ENCODE peak calls at places on chromosomes 4 and X, in ten cellular contexts. X, D, Z, C, W, N, Q, R, M and G are unnamed samples.

GRCh38 chr4:47490550-47490949 is 5.5 kb downstream of the ATP10D start:
- DNase-seq in X (peak; percentile 48), D (peak; percentile 38), Z (peak; percentile 32), C (no peak), W (no peak), N (peak; percentile 38), Q (peak; percentile 59), R (no peak), M (no peak), G (peak; percentile 59)

GRCh38 chrX:68292471-68292870 is 140.8 kb downstream of the OPHN1 start:
- DNase-seq in X (no peak), D (no peak), Z (no peak), C (no peak), W (no peak), N (no peak), Q (peak; percentile 22), R (no peak), M (no peak), G (no peak)

GRCh38 chrX:15686818-15687685 is 22.4 kb upstream of the CLTRN start:
- DNase-seq in X (peak; percentile 77), D (peak; percentile 60), Z (no peak), C (peak; percentile 29), W (peak; percentile 60), N (peak; percentile 54), Q (peak; percentile 68), R (peak; percentile 14), M (peak; percentile 60), G (peak; percentile 63)

GRCh38 chr4:4362991-4363697 is 23.8 kb upstream of the NSG1 start:
- DNase-seq in X (no peak), D (no peak), Z (no peak), C (no peak), W (no peak), N (no peak), Q (no peak), R (no peak), M (no peak), G (no peak)

GRCh38 chr4:140046037-140046436 is 107.9 kb downstream of the MAML3 start:
- DNase-seq in X (no peak), D (no peak), Z (no peak), C (no peak), W (no peak), N (no peak), Q (no peak), R (no peak), M (no peak), G (no peak)

GRCh38 chr4:3303840-3304715 is 11.3 kb downstream of the RGS12 start:
- DNase-seq in X (no peak), D (peak; percentile 6), Z (no peak), C (no peak), W (no peak), N (no peak), Q (no peak), R (no peak), M (no peak), G (no peak)

GRCh38 chr4:25913056-25913850 is 767 bp upstream of the SMIM20 start:
- DNase-seq in X (no peak), D (peak; percentile 22), Z (no peak), C (no peak), W (peak; percentile 67), N (no peak), Q (peak; percentile 41), R (no peak), M (peak; percentile 41), G (peak; percentile 35)

GRCh38 chr4:54332577-54332976 is 103.5 kb downstream of the PDGFRA start:
- DNase-seq in X (no peak), D (no peak), Z (no peak), C (no peak), W (no peak), N (no peak), Q (no peak), R (no peak), M (no peak), G (no peak)

GRCh38 chr4:20809796-20810195 is 109.5 kb downstream of the PACRGL start:
- DNase-seq in X (no peak), D (no peak), Z (no peak), C (no peak), W (no peak), N (no peak), Q (no peak), R (no peak), M (no peak), G (no peak)

GRCh38 chrX:13376857-13377441 is 57.1 kb upstream of the ATXN3L start:
- DNase-seq in X (peak; percentile 88), D (no peak), Z (no peak), C (no peak), W (no peak), N (no peak), Q (peak; percentile 98), R (peak; percentile 98), M (no peak), G (peak; percentile 2)

GRCh38 chr4:181301735-181302380 is 941.3 kb upstream of the TENM3 start:
- DNase-seq in X (peak; percentile 50), D (no peak), Z (peak; percentile 10), C (peak; percentile 37), W (peak; percentile 57), N (peak; percentile 36), Q (peak; percentile 26), R (peak; percentile 3), M (no peak), G (peak; percentile 74)

GRCh38 chr4:181860157-181860556 is 383.0 kb upstream of the TENM3 start:
- DNase-seq in X (peak; percentile 37), D (no peak), Z (no peak), C (no peak), W (no peak), N (no peak), Q (peak; percentile 66), R (peak; percentile 80), M (no peak), G (no peak)

GRCh38 chr4:183571350-183572076 is 66.7 kb downstream of the ING2 start:
- DNase-seq in X (no peak), D (peak; percentile 91), Z (no peak), C (no peak), W (peak; percentile 28), N (peak; percentile 36), Q (peak; percentile 41), R (no peak), M (no peak), G (peak; percentile 38)

DNA sequence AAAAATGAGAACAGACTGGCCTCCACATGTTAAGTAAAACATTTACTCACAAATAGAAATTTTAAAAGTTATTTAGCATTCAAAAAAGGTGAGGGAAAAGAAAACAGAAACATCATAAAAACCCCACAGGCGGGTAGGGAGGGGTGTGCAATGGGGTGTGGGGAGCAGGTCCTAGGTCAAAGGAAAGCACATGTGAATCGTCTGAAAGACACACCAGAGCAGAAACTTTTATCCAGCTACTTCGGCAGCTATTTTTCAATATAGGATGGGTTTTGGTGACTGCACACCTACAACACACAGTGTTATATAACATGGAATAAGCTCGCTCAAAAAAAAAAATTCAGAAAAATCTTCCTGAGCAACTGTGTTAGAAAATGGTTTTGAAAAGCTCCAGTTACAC is 1.6 kb downstream of the OTUD4 start:
- DNase-seq in X (no peak), D (no peak), Z (no peak), C (no peak), W (no peak), N (no peak), Q (no peak), R (no peak), M (no peak), G (peak; percentile 50)
- H3K4me3 ChIP-seq in X (peak overlapping the region; percentile 90), D (peak overlapping the region; percentile 45), Z (peak overlapping the region; percentile 73), C (peak overlapping the region; percentile 75), W (peak overlapping the region; percentile 95), N (peak overlapping the region; percentile 65), Q (peak overlapping the region; percentile 87), R (peak overlapping the region; percentile 70), M (peak overlapping the region; percentile 69), G (peak overlapping the region; percentile 98)

GRCh38 chr4:168857546-168858314 is 152.3 kb downstream of the CBR4 start:
- DNase-seq in X (no peak), D (no peak), Z (no peak), C (no peak), W (no peak), N (no peak), Q (peak; percentile 74), R (no peak), M (no peak), G (no peak)

GRCh38 chr4:168857009-168857408 is 153.0 kb downstream of the CBR4 start:
- DNase-seq in X (no peak), D (no peak), Z (no peak), C (no peak), W (no peak), N (no peak), Q (no peak), R (no peak), M (no peak), G (no peak)

GRCh38 chr4:168853770-168854169 is 156.3 kb downstream of the CBR4 start:
- DNase-seq in X (no peak), D (no peak), Z (no peak), C (no peak), W (no peak), N (no peak), Q (no peak), R (no peak), M (no peak), G (peak; percentile 53)

GRCh38 chr4:168854216-168854921 is 155.7 kb downstream of the CBR4 start:
- DNase-seq in X (no peak), D (no peak), Z (no peak), C (no peak), W (no peak), N (no peak), Q (peak; percentile 89), R (no peak), M (no peak), G (no peak)

GRCh38 chr4:168856312-168856711 is 153.7 kb downstream of the CBR4 start:
- DNase-seq in X (no peak), D (no peak), Z (no peak), C (no peak), W (no peak), N (no peak), Q (peak; percentile 90), R (no peak), M (no peak), G (no peak)
- TF ChIP-seq CTCF in X (no peak), D (no peak), Z (no peak), C (no peak), W (no peak), N (no peak), Q (no peak), R (no peak), M (no peak), G (no peak)

DNA sequence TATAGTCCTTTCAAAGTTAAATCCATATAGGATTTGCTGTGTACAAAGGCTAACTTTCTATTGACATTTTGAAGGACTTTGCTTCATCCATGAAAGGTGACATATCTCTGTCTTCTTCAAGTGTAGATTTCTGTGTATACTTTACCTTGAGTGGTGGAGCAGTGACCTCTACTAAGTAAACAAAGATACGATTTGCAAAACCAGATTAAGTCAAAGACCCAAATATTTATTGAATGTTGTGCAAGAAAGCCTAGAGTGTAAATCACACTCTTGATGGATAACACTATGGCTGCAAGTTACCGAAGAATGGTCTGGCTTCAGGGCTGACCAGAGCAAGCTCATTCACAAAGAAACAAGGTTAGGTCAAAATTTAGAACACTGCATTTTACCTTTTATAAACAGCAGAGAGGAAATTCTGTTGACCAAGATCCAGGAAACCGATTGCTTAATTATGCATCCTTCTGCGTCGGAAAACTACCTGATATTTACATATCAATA is 5.4 kb upstream of the FGG start:
- DNase-seq in X (no peak), D (no peak), Z (no peak), C (no peak), W (no peak), N (no peak), Q (no peak), R (no peak), M (no peak), G (no peak)
- H3K4me3 ChIP-seq in X (no peak overlapping the region), D (no peak overlapping the region), Z (no peak overlapping the region), C (no peak overlapping the region), W (no peak overlapping the region), N (no peak overlapping the region), Q (no peak overlapping the region), R (no peak overlapping the region), M (no peak overlapping the region), G (no peak overlapping the region)

GRCh38 chrX:152926279-152926678 is 28.4 kb downstream of the ZNF185 start:
- DNase-seq in X (peak; percentile 86), D (peak; percentile 86), Z (no peak), C (peak; percentile 58), W (peak; percentile 22), N (peak; percentile 64), Q (peak; percentile 74), R (no peak), M (peak; percentile 41), G (peak; percentile 44)
- TF ChIP-seq CTCF in X (peak; percentile 63), D (peak; percentile 60), Z (no peak), C (peak; percentile 47), W (peak; percentile 35), N (peak; percentile 49), Q (peak; percentile 45), R (peak; percentile 59), M (peak; percentile 20), G (peak; percentile 34)